ENCODE peak calls at places on chromosome 1, in seven cellular contexts. One of them, this sample, is unnamed.

GRCh38 chr1:182699673-182700350 is 15.4 kb upstream of the RGS8 start:
- DNase-seq in neuronal stem cell: peak; percentile 35
- DNase-seq in mesendoderm: peak; percentile 78
- DNase-seq in H1: peak; percentile 50
- DNase-seq in mesenchymal stem cell: no peak
- DNase-seq in IMR-90: no peak
- DNase-seq in trophoblast cell: no peak
- DNase-seq in this sample: peak; percentile 87

GRCh38 chr1:23854568-23854967 is 13.5 kb downstream of the FUCA1 start:
- DNase-seq in neuronal stem cell: no peak
- DNase-seq in mesendoderm: peak; percentile 11
- DNase-seq in H1: no peak
- DNase-seq in mesenchymal stem cell: peak; percentile 22
- DNase-seq in IMR-90: no peak
- DNase-seq in trophoblast cell: no peak
- DNase-seq in this sample: no peak

GRCh38 chr1:42038261-42038660 is 114.9 kb upstream of the GUCA2B start:
- DNase-seq in neuronal stem cell: no peak
- DNase-seq in mesendoderm: peak; percentile 54
- DNase-seq in H1: no peak
- DNase-seq in mesenchymal stem cell: no peak
- DNase-seq in IMR-90: no peak
- DNase-seq in trophoblast cell: peak; percentile 40
- DNase-seq in this sample: no peak

GRCh38 chr1:236350308-236350707 is 43.8 kb upstream of the EDARADD start:
- DNase-seq in neuronal stem cell: no peak
- DNase-seq in mesendoderm: no peak
- DNase-seq in H1: no peak
- DNase-seq in mesenchymal stem cell: no peak
- DNase-seq in IMR-90: no peak
- DNase-seq in trophoblast cell: no peak
- DNase-seq in this sample: no peak

GRCh38 chr1:30405631-30406212 is 317.7 kb downstream of the MATN1 start:
- DNase-seq in neuronal stem cell: no peak
- DNase-seq in mesendoderm: no peak
- DNase-seq in H1: no peak
- DNase-seq in mesenchymal stem cell: no peak
- DNase-seq in IMR-90: no peak
- DNase-seq in trophoblast cell: no peak
- DNase-seq in this sample: peak; percentile 11

GRCh38 chr1:160101037-160101716 is 2.8 kb upstream of the IGSF8 start:
- DNase-seq in neuronal stem cell: peak; percentile 73
- DNase-seq in mesendoderm: peak; percentile 89
- DNase-seq in H1: peak; percentile 73
- DNase-seq in mesenchymal stem cell: peak; percentile 79
- DNase-seq in IMR-90: peak; percentile 62
- DNase-seq in trophoblast cell: peak; percentile 33
- DNase-seq in this sample: peak; percentile 90

GRCh38 chr1:22636927-22637326 is 499 bp downstream of the C1QA start:
- DNase-seq in neuronal stem cell: no peak
- DNase-seq in mesendoderm: no peak
- DNase-seq in H1: no peak
- DNase-seq in mesenchymal stem cell: no peak
- DNase-seq in IMR-90: no peak
- DNase-seq in trophoblast cell: no peak
- DNase-seq in this sample: no peak

GRCh38 chr1:227870375-227870774 is 54.9 kb downstream of the PRSS38 start:
- DNase-seq in neuronal stem cell: no peak
- DNase-seq in mesendoderm: no peak
- DNase-seq in H1: no peak
- DNase-seq in mesenchymal stem cell: no peak
- DNase-seq in IMR-90: no peak
- DNase-seq in trophoblast cell: no peak
- DNase-seq in this sample: no peak

GRCh38 chr1:244316986-244317655 is 134.6 kb downstream of the ADSS2 start:
- DNase-seq in neuronal stem cell: no peak
- DNase-seq in mesendoderm: no peak
- DNase-seq in H1: no peak
- DNase-seq in mesenchymal stem cell: no peak
- DNase-seq in IMR-90: no peak
- DNase-seq in trophoblast cell: no peak
- DNase-seq in this sample: no peak

GRCh38 chr1:244316407-244316806 is 135.3 kb downstream of the ADSS2 start:
- DNase-seq in neuronal stem cell: no peak
- DNase-seq in mesendoderm: no peak
- DNase-seq in H1: no peak
- DNase-seq in mesenchymal stem cell: no peak
- DNase-seq in IMR-90: peak; percentile 69
- DNase-seq in trophoblast cell: peak; percentile 41
- DNase-seq in this sample: no peak

GRCh38 chr1:244318078-244318477 is 133.6 kb downstream of the ADSS2 start:
- DNase-seq in neuronal stem cell: no peak
- DNase-seq in mesendoderm: no peak
- DNase-seq in H1: no peak
- DNase-seq in mesenchymal stem cell: no peak
- DNase-seq in IMR-90: no peak
- DNase-seq in trophoblast cell: no peak
- DNase-seq in this sample: no peak

GRCh38 chr1:244319283-244320132 is 132.2 kb downstream of the ADSS2 start:
- DNase-seq in neuronal stem cell: no peak
- DNase-seq in mesendoderm: no peak
- DNase-seq in H1: no peak
- DNase-seq in mesenchymal stem cell: peak; percentile 83
- DNase-seq in IMR-90: peak; percentile 90
- DNase-seq in trophoblast cell: peak; percentile 43
- DNase-seq in this sample: peak; percentile 2

GRCh38 chr1:244318512-244318911 is 133.2 kb downstream of the ADSS2 start:
- DNase-seq in neuronal stem cell: no peak
- DNase-seq in mesendoderm: no peak
- DNase-seq in H1: no peak
- DNase-seq in mesenchymal stem cell: no peak
- DNase-seq in IMR-90: no peak
- DNase-seq in trophoblast cell: no peak
- DNase-seq in this sample: no peak
- H3K18ac ChIP-seq in neuronal stem cell: no peak overlapping the region
- H3K18ac ChIP-seq in mesendoderm: no peak overlapping the region
- H3K18ac ChIP-seq in H1: no peak overlapping the region
- H3K18ac ChIP-seq in mesenchymal stem cell: peak overlapping the region; percentile 28
- H3K18ac ChIP-seq in IMR-90: no peak overlapping the region
- H3K18ac ChIP-seq in trophoblast cell: no peak overlapping the region
- H3K18ac ChIP-seq in this sample: no peak overlapping the region

DNA sequence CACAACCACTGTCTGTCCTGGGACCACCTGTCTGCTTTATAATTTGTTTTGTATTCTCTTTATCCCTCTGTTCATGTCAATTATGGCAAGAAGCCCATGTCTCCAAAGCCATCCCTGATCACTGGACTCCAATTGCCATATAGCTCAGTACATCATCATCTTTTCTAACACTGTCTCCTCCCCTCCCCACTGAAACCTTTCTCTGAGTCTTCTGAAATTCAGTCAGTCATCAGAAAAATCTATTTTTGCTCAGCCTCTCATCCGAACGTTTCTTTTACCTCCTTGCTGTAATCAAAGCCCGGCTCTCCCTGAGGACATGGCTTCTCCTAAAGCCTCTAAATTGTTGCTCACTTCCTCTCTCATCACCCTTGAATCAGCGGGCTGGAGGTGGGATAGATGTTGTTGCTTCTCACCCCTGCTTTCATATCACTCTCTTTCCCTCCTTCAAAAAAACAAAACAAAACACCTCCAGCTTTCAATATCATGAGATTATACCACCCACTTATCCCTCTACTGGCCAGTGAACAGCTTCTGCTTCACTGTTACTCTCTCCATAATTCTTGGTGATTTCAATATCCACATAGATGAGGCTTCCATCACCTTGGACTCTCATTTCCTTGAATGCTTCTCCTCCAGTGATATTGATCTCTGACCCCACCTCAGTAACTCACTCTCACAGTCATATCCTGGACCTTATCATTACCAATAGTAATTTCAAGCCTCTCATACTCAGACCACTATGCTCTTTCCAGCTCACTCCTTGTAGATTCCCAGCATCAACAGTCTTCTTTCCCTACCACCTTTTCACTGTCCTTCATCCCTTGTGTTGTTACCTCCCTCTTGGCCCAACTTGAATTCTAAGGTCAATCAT is 27.8 kb downstream of the RAB3B start:
- DNase-seq in neuronal stem cell: no peak
- DNase-seq in mesendoderm: no peak
- DNase-seq in H1: no peak
- DNase-seq in mesenchymal stem cell: no peak
- DNase-seq in IMR-90: no peak
- DNase-seq in trophoblast cell: no peak
- DNase-seq in this sample: no peak
- H2BK120ac ChIP-seq in neuronal stem cell: no peak overlapping the region
- H2BK120ac ChIP-seq in mesendoderm: no peak overlapping the region
- H2BK120ac ChIP-seq in H1: no peak overlapping the region
- H2BK120ac ChIP-seq in mesenchymal stem cell: no peak overlapping the region
- H2BK120ac ChIP-seq in IMR-90: peak overlapping the region; percentile 18
- H2BK120ac ChIP-seq in trophoblast cell: no peak overlapping the region
- H2BK120ac ChIP-seq in this sample: no peak overlapping the region

DNA sequence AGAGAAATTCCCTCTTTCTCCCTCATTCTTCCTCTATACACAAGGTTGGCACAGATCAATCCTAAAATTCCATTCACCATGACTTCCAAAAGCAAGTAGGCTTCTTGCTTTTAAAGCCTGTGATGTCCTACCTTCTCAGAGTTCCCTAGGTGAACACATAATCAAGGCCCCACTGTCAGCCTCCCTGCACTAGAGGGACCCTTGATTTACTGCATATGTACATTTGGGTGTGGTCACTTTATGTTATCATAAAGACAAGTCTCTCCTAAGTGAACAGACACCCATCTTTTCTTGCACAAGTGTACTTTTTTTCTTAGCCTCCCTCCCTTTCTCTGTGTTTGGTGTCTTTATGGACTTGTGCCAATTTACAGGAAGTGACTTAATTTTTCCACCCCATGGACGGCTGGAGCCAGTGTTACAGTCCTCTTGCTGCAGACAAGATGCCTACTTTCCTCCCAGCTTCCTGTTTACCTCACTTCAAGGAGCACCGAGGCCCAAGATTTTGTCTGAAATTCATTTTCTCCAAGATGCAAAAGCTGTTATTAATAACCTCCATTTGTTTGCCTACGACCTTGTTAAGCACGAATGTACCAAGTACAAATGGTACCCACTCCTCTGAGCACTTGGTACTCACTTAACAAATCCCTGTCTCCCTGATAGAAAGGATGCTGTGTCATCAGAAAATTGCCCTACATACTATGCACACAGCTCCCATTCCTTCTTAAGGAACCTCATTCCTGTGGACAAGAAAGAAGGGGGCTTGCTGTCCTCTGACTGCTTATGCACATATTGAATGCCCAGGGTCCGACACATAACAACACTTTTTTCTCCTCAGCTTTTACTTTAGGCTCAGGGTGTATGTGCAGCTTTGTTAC is 82.8 kb upstream of the SLC44A3 start:
- DNase-seq in neuronal stem cell: no peak
- DNase-seq in mesendoderm: no peak
- DNase-seq in H1: no peak
- DNase-seq in mesenchymal stem cell: peak; percentile 91
- DNase-seq in IMR-90: peak; percentile 45
- DNase-seq in trophoblast cell: no peak
- DNase-seq in this sample: no peak
- H2AK5ac ChIP-seq in neuronal stem cell: no peak overlapping the region
- H2AK5ac ChIP-seq in mesendoderm: no peak overlapping the region
- H2AK5ac ChIP-seq in H1: no peak overlapping the region
- H2AK5ac ChIP-seq in mesenchymal stem cell: peak overlapping the region; percentile 79
- H2AK5ac ChIP-seq in IMR-90: peak overlapping the region; percentile 73
- H2AK5ac ChIP-seq in trophoblast cell: no peak overlapping the region
- H2AK5ac ChIP-seq in this sample: no peak overlapping the region

DNA sequence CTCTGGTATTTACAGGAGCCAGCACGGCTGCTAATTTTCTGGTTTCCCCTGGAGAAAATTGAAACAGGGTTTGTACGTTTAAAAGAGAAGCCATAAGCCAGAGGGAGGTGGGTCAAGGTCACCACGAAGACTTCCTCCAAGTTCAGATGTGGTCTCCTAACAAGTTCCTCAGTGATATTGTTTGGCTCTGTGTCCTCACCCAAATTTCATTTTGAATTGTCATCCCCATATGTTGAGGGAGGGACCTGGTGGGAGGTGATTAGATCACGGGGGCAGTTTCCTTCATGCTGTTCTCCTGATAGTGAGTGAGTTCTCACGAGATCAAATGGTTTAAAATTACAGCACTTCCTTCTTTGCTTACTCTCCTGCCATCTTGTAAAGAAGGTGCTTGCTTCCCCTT is 295.4 kb upstream of the DAB1 start:
- DNase-seq in neuronal stem cell: no peak
- DNase-seq in mesendoderm: peak; percentile 25
- DNase-seq in H1: no peak
- DNase-seq in mesenchymal stem cell: no peak
- DNase-seq in IMR-90: no peak
- DNase-seq in trophoblast cell: no peak
- DNase-seq in this sample: no peak
- H3K18ac ChIP-seq in neuronal stem cell: no peak overlapping the region
- H3K18ac ChIP-seq in mesendoderm: no peak overlapping the region
- H3K18ac ChIP-seq in H1: no peak overlapping the region
- H3K18ac ChIP-seq in mesenchymal stem cell: no peak overlapping the region
- H3K18ac ChIP-seq in IMR-90: no peak overlapping the region
- H3K18ac ChIP-seq in trophoblast cell: no peak overlapping the region
- H3K18ac ChIP-seq in this sample: no peak overlapping the region

GRCh38 chr1:85554630-85555327 is 25.8 kb upstream of the CCN1 start:
- DNase-seq in neuronal stem cell: no peak
- DNase-seq in mesendoderm: no peak
- DNase-seq in H1: no peak
- DNase-seq in mesenchymal stem cell: peak; percentile 34
- DNase-seq in IMR-90: peak; percentile 70
- DNase-seq in trophoblast cell: no peak
- DNase-seq in this sample: no peak
- H2BK120ac ChIP-seq in neuronal stem cell: no peak overlapping the region
- H2BK120ac ChIP-seq in mesendoderm: no peak overlapping the region
- H2BK120ac ChIP-seq in H1: no peak overlapping the region
- H2BK120ac ChIP-seq in mesenchymal stem cell: no peak overlapping the region
- H2BK120ac ChIP-seq in IMR-90: peak overlapping the region; percentile 30
- H2BK120ac ChIP-seq in trophoblast cell: no peak overlapping the region
- H2BK120ac ChIP-seq in this sample: no peak overlapping the region

DNA sequence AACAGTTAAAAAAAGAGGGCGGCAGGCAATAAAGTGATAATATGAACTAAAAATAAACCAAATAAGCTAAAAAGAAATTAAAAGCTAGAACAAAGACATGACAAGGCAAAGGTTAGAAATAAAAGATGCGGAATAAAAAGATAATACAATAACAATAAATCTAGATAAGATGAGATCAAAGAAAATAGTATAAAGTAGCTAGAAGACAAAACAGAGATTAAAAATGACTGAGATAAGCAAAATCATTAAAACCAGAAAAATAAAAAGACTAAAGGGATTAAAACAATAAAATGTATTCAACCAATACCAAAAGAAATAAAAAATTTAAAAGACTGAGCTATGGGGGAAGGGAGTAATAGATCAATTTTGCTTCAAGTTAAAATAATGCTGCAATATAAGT is 10.8 kb upstream of the SOX13 start:
- DNase-seq in neuronal stem cell: no peak
- DNase-seq in mesendoderm: no peak
- DNase-seq in H1: no peak
- DNase-seq in mesenchymal stem cell: no peak
- DNase-seq in IMR-90: no peak
- DNase-seq in trophoblast cell: no peak
- DNase-seq in this sample: no peak
- H2AK5ac ChIP-seq in neuronal stem cell: no peak overlapping the region
- H2AK5ac ChIP-seq in mesendoderm: no peak overlapping the region
- H2AK5ac ChIP-seq in H1: no peak overlapping the region
- H2AK5ac ChIP-seq in mesenchymal stem cell: no peak overlapping the region
- H2AK5ac ChIP-seq in IMR-90: no peak overlapping the region
- H2AK5ac ChIP-seq in trophoblast cell: no peak overlapping the region
- H2AK5ac ChIP-seq in this sample: no peak overlapping the region

GRCh38 chr1:161153682-161154337 is at the start of gene UFC1:
- DNase-seq in neuronal stem cell: peak; percentile 73
- DNase-seq in mesendoderm: peak; percentile 95
- DNase-seq in H1: no peak
- DNase-seq in mesenchymal stem cell: peak; percentile 95
- DNase-seq in IMR-90: peak; percentile 92
- DNase-seq in trophoblast cell: peak; percentile 91
- DNase-seq in this sample: peak; percentile 85
- H3K18ac ChIP-seq in neuronal stem cell: peak within 1 kb of the TSS; percentile 92
- H3K18ac ChIP-seq in mesendoderm: peak within 1 kb of the TSS; percentile 77
- H3K18ac ChIP-seq in H1: peak within 1 kb of the TSS; percentile 100
- H3K18ac ChIP-seq in mesenchymal stem cell: peak within 1 kb of the TSS; percentile 97
- H3K18ac ChIP-seq in IMR-90: peak within 1 kb of the TSS; percentile 97
- H3K18ac ChIP-seq in trophoblast cell: peak within 1 kb of the TSS; percentile 97
- H3K18ac ChIP-seq in this sample: peak within 1 kb of the TSS; percentile 99

This sample was measured in H9.